ENCODE peak calls at places on chromosomes 11 and 22, in five cellular contexts. T, N, Z, S and Q are unnamed samples.

GRCh38 chr22:20495861-20496681 is 476 bp upstream of the KLHL22 start:
- DNase-seq in T (peak; percentile 90), N (peak; percentile 73), Z (peak; percentile 97), S (peak; percentile 89), Q (peak; percentile 97)

GRCh38 chr11:66314186-66314501 is 2.7 kb downstream of the CD248 start:
- DNase-seq in T (no peak), N (no peak), Z (no peak), S (no peak), Q (no peak)

GRCh38 chr11:63595296-63595695 is 18.9 kb downstream of the PLAAT3 start:
- DNase-seq in T (no peak), N (no peak), Z (no peak), S (no peak), Q (no peak)

GRCh38 chr22:32248276-32248675 is 6.9 kb downstream of the SLC5A4 start:
- DNase-seq in T (no peak), N (no peak), Z (no peak), S (no peak), Q (no peak)

GRCh38 chr11:125389339-125390166 is 106.5 kb downstream of the FEZ1 start:
- DNase-seq in T (no peak), N (no peak), Z (no peak), S (no peak), Q (no peak)

GRCh38 chr22:32801436-32802290 is at the start of gene TIMP3:
- DNase-seq in T (peak; percentile 72), N (no peak), Z (peak; percentile 86), S (peak; percentile 69), Q (peak; percentile 97)

GRCh38 chr11:94888204-94888603 is 85.2 kb downstream of the CWC15 start:
- DNase-seq in T (no peak), N (no peak), Z (no peak), S (no peak), Q (no peak)

GRCh38 chr11:122116591-122116990 is 576 bp upstream of the BLID start:
- DNase-seq in T (no peak), N (no peak), Z (no peak), S (no peak), Q (no peak)

GRCh38 chr22:30265851-30266444 is 703 bp downstream of the OSM start:
- DNase-seq in T (no peak), N (no peak), Z (peak; percentile 87), S (no peak), Q (peak; percentile 89)

DNA sequence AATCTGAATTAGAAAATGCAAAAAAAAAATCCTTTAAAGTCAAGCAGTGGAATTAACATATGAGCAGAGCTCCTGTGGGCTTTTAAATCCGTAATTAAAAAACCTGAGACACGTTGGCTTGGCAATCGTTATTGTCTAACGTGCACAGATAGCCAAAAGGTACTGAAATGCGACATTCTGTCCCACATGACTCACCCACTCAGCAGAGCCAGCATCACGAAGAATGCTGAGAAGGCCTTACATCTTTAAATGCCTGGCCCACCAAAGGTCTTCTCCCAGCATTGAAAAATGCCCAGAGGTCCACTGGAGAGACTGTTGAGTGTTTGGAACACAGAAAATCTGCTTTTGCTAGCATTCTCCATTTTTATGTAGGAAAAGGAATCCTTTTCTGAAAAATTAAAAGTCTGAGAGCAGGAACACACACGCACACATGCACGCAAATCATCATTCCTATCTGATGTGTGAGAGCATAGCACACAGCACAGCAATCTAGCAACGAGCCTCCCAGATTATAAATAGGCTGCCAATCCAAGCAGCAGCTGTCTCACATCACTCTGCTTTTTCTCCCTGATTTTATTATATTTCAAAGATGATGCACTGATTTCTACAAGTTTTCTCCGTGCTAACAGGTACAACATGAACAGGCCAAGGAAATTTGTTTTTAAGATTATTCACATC is 94.5 kb downstream of the PHF21A start:
- DNase-seq in T (no peak), N (no peak), Z (no peak), S (no peak), Q (no peak)
- H3K4me3 ChIP-seq in T (no peak overlapping the region), N (no peak overlapping the region), Z (no peak overlapping the region), S (no peak overlapping the region), Q (no peak overlapping the region)

GRCh38 chr11:41398175-41398574 is 61.3 kb downstream of the LRRC4C start:
- DNase-seq in T (no peak), N (no peak), Z (no peak), S (no peak), Q (no peak)

GRCh38 chr11:41400124-41400523 is 59.3 kb downstream of the LRRC4C start:
- DNase-seq in T (no peak), N (no peak), Z (no peak), S (no peak), Q (no peak)

GRCh38 chr11:41404109-41404508 is 55.3 kb downstream of the LRRC4C start:
- DNase-seq in T (no peak), N (no peak), Z (no peak), S (no peak), Q (no peak)

GRCh38 chr11:41403462-41403861 is 56.0 kb downstream of the LRRC4C start:
- DNase-seq in T (no peak), N (no peak), Z (no peak), S (no peak), Q (no peak)
- H3K27ac ChIP-seq in T (no peak overlapping the region), N (no peak overlapping the region), Z (no peak overlapping the region), S (no peak overlapping the region), Q (no peak overlapping the region)

DNA sequence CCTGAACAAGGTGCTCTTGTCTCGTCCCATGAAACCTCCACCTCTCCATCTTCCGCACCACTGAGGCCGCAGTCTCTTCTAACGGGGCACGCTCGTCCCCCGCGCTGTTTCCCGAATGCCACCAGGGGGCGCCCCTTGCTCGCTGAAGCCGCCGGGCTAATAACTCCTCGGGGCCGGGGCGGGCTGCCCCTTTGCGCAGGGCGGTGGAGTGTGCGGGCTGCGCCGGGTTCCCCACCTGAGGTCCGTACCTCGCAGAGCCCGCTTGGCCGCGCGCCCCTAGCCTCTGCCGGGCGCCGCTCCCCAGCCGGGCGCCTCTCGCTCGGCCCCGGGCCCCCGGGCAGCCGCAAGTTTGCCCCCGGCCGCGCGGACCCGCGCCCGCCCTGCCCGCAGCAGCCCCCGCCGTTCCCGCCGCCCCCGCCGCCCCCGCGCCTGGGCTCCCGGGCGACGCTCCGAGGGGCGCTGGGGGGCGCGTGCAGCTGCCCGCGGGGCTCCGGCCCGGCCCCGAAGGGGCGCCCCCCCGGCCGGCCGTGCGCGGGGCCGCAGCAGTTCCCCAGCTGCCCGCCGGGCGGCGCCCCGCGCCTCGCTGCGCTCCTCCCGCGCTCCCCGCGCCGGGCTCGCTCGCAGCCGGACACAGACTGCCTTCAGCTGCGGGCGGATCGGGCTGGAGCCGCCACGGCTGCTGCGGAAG is at the start of gene GRIK4:
- DNase-seq in T (peak; percentile 84), N (peak; percentile 39), Z (peak; percentile 89), S (peak; percentile 85), Q (peak; percentile 93)
- H3K4me3 ChIP-seq in T (peak within 1 kb of the TSS; percentile 48), N (peak within 1 kb of the TSS; percentile 25), Z (peak within 1 kb of the TSS; percentile 38), S (peak within 1 kb of the TSS; percentile 50), Q (no peak within 1 kb of the TSS)

GRCh38 chr11:35211952-35212351 is 73.0 kb downstream of the CD44 start:
- DNase-seq in T (no peak), N (no peak), Z (no peak), S (no peak), Q (no peak)
- H3K27ac ChIP-seq in T (no peak overlapping the region), N (no peak overlapping the region), Z (peak overlapping the region; percentile 79), S (no peak overlapping the region), Q (no peak overlapping the region)

GRCh38 chr11:72042059-72042425 is 38.3 kb downstream of the NUMA1 start:
- DNase-seq in T (no peak), N (no peak), Z (no peak), S (no peak), Q (no peak)
- H3K4me3 ChIP-seq in T (peak overlapping the region; percentile 57), N (peak overlapping the region; percentile 57), Z (peak overlapping the region; percentile 68), S (peak overlapping the region; percentile 68), Q (peak overlapping the region; percentile 74)

DNA sequence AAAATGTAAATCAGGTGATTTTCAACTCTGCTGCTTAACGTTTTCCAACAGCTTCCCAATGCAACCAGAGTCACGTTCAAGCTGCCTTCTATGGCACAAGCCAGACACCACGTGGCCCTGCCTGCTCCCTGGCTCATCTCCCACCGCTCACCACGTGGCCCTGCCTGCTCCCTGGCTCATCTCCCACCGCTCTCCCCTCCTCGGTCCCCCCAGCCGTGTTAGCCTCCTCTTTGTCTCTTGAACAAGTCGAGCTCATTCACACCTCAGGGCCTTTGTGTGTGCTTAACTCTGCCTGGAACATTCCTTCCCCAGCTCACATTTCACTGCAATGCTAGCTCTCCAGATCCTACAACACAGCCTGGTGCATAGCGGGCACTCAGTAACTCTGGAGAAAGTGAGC is 307.6 kb downstream of the CTTN start:
- DNase-seq in T (no peak), N (no peak), Z (no peak), S (no peak), Q (peak; percentile 33)
- H3K27ac ChIP-seq in T (no peak overlapping the region), N (no peak overlapping the region), Z (no peak overlapping the region), S (no peak overlapping the region), Q (no peak overlapping the region)

DNA sequence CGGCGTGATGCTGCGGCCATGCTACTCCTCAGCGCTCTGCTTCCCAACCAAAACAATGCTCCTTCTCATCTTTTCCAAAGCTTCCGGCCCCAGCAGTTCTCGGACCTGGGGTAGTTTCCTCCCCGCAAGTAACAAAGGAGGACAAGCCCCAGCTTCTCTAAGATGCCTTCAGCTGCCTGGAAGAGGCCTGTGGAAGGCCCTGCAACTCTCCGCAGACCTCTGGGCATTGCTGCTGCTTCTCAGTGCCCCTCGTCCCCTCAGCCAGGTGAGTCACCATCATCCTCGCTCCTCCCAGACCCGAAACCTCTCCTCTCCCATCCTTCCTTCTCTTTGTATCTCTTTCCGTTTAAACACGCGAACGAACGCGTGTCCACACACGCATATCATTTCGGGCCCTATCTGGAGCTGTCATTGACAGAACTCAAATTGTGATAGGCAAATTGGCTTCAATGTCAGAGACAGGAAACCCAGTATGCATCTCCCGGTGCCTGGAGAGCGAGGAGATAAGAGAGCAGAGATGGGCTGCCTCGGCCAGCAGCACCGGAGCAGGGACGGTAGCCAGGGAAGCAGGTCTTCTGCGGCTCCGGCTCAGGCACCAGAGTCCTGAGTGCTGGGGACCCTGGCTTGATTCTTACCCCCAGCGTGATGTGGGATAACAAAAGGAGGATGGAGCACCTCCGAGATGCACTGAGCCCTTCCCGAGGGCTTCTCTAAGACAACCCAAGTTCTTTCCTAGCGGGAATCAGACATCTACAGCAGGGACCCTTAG is 22.0 kb upstream of the JAM3 start:
- DNase-seq in T (no peak), N (no peak), Z (peak; percentile 45), S (no peak), Q (no peak)
- H3K4me3 ChIP-seq in T (no peak overlapping the region), N (no peak overlapping the region), Z (no peak overlapping the region), S (no peak overlapping the region), Q (no peak overlapping the region)

GRCh38 chr22:41021655-41022454 is 70.5 kb upstream of the EP300 start:
- DNase-seq in T (peak; percentile 73), N (peak; percentile 41), Z (peak; percentile 93), S (peak; percentile 36), Q (peak; percentile 91)
- H3K27ac ChIP-seq in T (peak overlapping the region; percentile 92), N (peak overlapping the region; percentile 100), Z (peak overlapping the region; percentile 100), S (no peak overlapping the region), Q (peak overlapping the region; percentile 92)

GRCh38 chr11:86066606-86067229 is 2.2 kb downstream of the PICALM start:
- DNase-seq in T (no peak), N (no peak), Z (no peak), S (no peak), Q (no peak)
- H3K4me3 ChIP-seq in T (peak overlapping the region; percentile 84), N (peak overlapping the region; percentile 86), Z (peak overlapping the region; percentile 88), S (peak overlapping the region; percentile 85), Q (peak overlapping the region; percentile 87)

GRCh38 chr11:95916049-95916448 is 7.9 kb downstream of the MTMR2 start:
- DNase-seq in T (no peak), N (no peak), Z (no peak), S (no peak), Q (no peak)
- H3K27ac ChIP-seq in T (no peak overlapping the region), N (no peak overlapping the region), Z (no peak overlapping the region), S (no peak overlapping the region), Q (no peak overlapping the region)